ENCODE peak calls at places on chromosome 16, in four cellular contexts. Y is body of pancreas, P is prostate gland, T is HepG2. Z is an unnamed sample.

GRCh38 chr16:47571049-47571448 is 109.9 kb downstream of the PHKB start:
- DNase-seq in T (no peak), Y (no peak), P (no peak), Z (no peak)

GRCh38 chr16:52470601-52471000 is 76.3 kb downstream of the TOX3 start:
- DNase-seq in P (no peak), T (no peak), Y (no peak), Z (no peak)

GRCh38 chr16:26186221-26186620 is 494.5 kb downstream of the HS3ST4 start:
- DNase-seq in T (no peak), Y (no peak), P (no peak), Z (no peak)

GRCh38 chr16:54780266-54780665 is 150.4 kb upstream of the IRX5 start:
- DNase-seq in P (no peak), T (no peak), Y (no peak), Z (no peak)

GRCh38 chr16:47753620-47754019 is 292.5 kb downstream of the PHKB start:
- DNase-seq in T (no peak), Y (no peak), P (no peak), Z (no peak)

GRCh38 chr16:51549836-51550235 is 398.8 kb upstream of the SALL1 start:
- DNase-seq in Y (no peak), T (no peak), P (no peak), Z (no peak)

GRCh38 chr16:23960081-23960499 is 124.3 kb downstream of the PRKCB start:
- DNase-seq in P (no peak), T (no peak), Y (no peak), Z (no peak)

GRCh38 chr16:51636913-51637743 is 486.1 kb upstream of the SALL1 start:
- DNase-seq in P (no peak), T (no peak), Y (no peak), Z (no peak)

GRCh38 chr16:30186782-30187555 is 3.6 kb downstream of the CORO1A start:
- DNase-seq in T (peak), Y (peak), P (peak), Z (peak)

GRCh38 chr16:55035037-55035436 is 104.4 kb downstream of the IRX5 start:
- DNase-seq in T (peak), P (no peak), Y (peak), Z (peak)

GRCh38 chr16:2028620-2029220 is 2.0 kb downstream of the NHERF2 start:
- DNase-seq in P (no peak), T (no peak), Y (no peak), Z (no peak)

GRCh38 chr16:82834156-82834758 is 207.5 kb downstream of the CDH13 start:
- DNase-seq in Y (no peak), P (no peak), T (no peak), Z (no peak)

GRCh38 chr16:49967012-49967559 is 57.9 kb upstream of the CNEP1R1 start:
- DNase-seq in T (no peak), Y (no peak), P (no peak), Z (no peak)

GRCh38 chr16:19223235-19223847 is 55.3 kb downstream of the SYT17 start:
- DNase-seq in Y (no peak), P (no peak), T (peak), Z (peak)

GRCh38 chr16:65833171-65833871 is 533.2 kb upstream of the CDH5 start:
- DNase-seq in T (no peak), P (no peak), Y (no peak), Z (no peak)

GRCh38 chr16:53821487-53821886 is 117.5 kb downstream of the FTO start:
- DNase-seq in P (no peak), Y (no peak), T (no peak), Z (no peak)

GRCh38 chr16:11319529-11320146 is 25.6 kb upstream of the RMI2 start:
- DNase-seq in Y (peak), T (peak), P (no peak), Z (no peak)

GRCh38 chr16:81716478-81717210 is 62.4 kb upstream of the PLCG2 start:
- DNase-seq in T (no peak), Y (no peak), P (no peak), Z (no peak)

GRCh38 chr16:12639044-12639443 is 164.6 kb downstream of the CPPED1 start:
- DNase-seq in T (peak), Y (no peak), P (no peak), Z (peak)

GRCh38 chr16:79297805-79298204 is 302.7 kb downstream of the MAF start:
- DNase-seq in P (no peak), Y (no peak), T (no peak), Z (no peak)

GRCh38 chr16:88819126-88819525 is 7.4 kb upstream of the APRT start:
- DNase-seq in Y (no peak), T (no peak), P (no peak), Z (no peak)

GRCh38 chr16:54928016-54928356 is 2.7 kb upstream of the IRX5 start:
- DNase-seq in T (no peak), Y (no peak), P (no peak), Z (no peak)

GRCh38 chr16:66578596-66579531 is at the start of gene CMTM2:
- DNase-seq in T (no peak), Y (no peak), P (no peak), Z (no peak)

GRCh38 chr16:10629592-10629963 is 49.2 kb upstream of the EMP2 start:
- DNase-seq in T (no peak), Y (no peak), P (no peak), Z (no peak)

GRCh38 chr16:23125277-23125676 is 24.0 kb downstream of the USP31 start:
- DNase-seq in P (no peak), Y (no peak), T (no peak), Z (no peak)

GRCh38 chr16:21603920-21604319 is 4.5 kb downstream of the METTL9 start:
- DNase-seq in T (peak), P (no peak), Y (no peak), Z (no peak)

GRCh38 chr16:10509534-10510025 is 70.8 kb downstream of the EMP2 start:
- DNase-seq in T (peak), Y (peak), P (peak), Z (peak)

GRCh38 chr16:85425061-85425662 is 188.0 kb upstream of the GSE1 start:
- DNase-seq in Y (peak), T (no peak), P (no peak), Z (peak)

GRCh38 chr16:3183445-3184139 is 4.4 kb upstream of the OR1F1 start:
- DNase-seq in T (no peak), P (no peak), Y (no peak), Z (no peak)

GRCh38 chr16:81582655-81583441 is 138.2 kb downstream of the CMIP start:
- DNase-seq in Y (peak), P (no peak), T (peak), Z (peak)

GRCh38 chr16:57984443-57985203 is 13.7 kb upstream of the CNGB1 start:
- DNase-seq in T (peak), Y (peak), P (peak), Z (peak)

GRCh38 chr16:50093607-50094570 is 28.1 kb downstream of the HEATR3 start:
- DNase-seq in P (peak), Y (peak), T (no peak), Z (peak)

GRCh38 chr16:74984670-74985411 is at the start of gene WDR59:
- DNase-seq in P (peak), Y (peak), T (peak), Z (peak)

GRCh38 chr16:11792404-11793260 is 4.4 kb downstream of the ZC3H7A start:
- DNase-seq in Y (peak), T (peak), P (peak), Z (no peak)

GRCh38 chr16:23469814-23470213 is 16.8 kb upstream of the COG7 start:
- DNase-seq in Y (peak), T (no peak), P (peak), Z (no peak)

GRCh38 chr16:49858200-49859129 is 2.6 kb upstream of the ZNF423 start:
- DNase-seq in Y (peak), T (no peak), P (no peak), Z (peak)

GRCh38 chr16:88640520-88641247 is 2.3 kb downstream of the IL17C start:
- DNase-seq in P (no peak), Y (no peak), T (no peak), Z (no peak)

GRCh38 chr16:375212-375611 is 4.9 kb upstream of the MRPL28 start:
- DNase-seq in Y (no peak), T (no peak), P (no peak), Z (no peak)

GRCh38 chr16:66948034-66948821 is 12.8 kb upstream of the CES3 start:
- DNase-seq in Y (peak), P (no peak), T (no peak), Z (peak)

GRCh38 chr16:87383522-87384161 is at the start of gene FBXO31:
- DNase-seq in P (peak), Y (peak), T (peak), Z (peak)
- TF ChIP-seq POLR2A in P (peak), Y (peak), T (no peak), Z (peak)

GRCh38 chr16:68802190-68802589 is 41.1 kb upstream of the TANGO6 start:
- DNase-seq in P (no peak), Y (no peak), T (no peak), Z (no peak)
- TF ChIP-seq POLR2A in P (no peak), Y (no peak), T (no peak), Z (no peak)

DNA sequence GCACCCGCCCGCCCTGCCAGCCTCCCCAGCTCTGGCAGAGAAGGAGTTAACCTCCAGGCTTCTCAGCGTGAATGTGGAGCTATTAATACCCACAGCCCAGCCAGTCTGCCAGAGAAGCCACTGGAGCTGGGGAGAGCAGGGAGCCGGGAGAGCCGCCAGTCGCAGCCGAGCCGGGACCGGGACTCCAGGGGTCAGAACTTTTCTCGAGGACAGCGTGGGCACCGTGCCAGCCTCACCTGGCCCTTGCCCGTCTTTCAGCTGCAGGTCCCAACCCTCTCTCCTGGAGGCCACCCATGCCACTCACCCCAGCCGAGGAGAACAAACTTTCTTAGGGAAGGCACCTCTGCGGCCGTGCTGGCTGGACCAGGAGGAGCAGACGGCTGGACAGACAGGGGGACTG is 33.8 kb upstream of the SBK1 start:
- DNase-seq in P (no peak), T (no peak), Y (peak), Z (peak)
- TF ChIP-seq POLR2A in P (no peak), T (no peak), Y (no peak), Z (no peak)

GRCh38 chr16:73387979-73388378 is 340.1 kb upstream of the ZFHX3 start:
- DNase-seq in P (no peak), Y (no peak), T (no peak), Z (no peak)

GRCh38 chr16:73385701-73386100 is 337.8 kb upstream of the ZFHX3 start:
- DNase-seq in Y (no peak), P (no peak), T (no peak), Z (no peak)

GRCh38 chr16:73390936-73391335 is 343.0 kb upstream of the ZFHX3 start:
- DNase-seq in T (no peak), Y (no peak), P (no peak), Z (no peak)

GRCh38 chr16:73389075-73389474 is 341.1 kb upstream of the ZFHX3 start:
- DNase-seq in T (no peak), P (peak), Y (no peak), Z (no peak)

GRCh38 chr16:73390491-73390890 is 342.6 kb upstream of the ZFHX3 start:
- DNase-seq in P (no peak), Y (no peak), T (no peak), Z (no peak)
- TF ChIP-seq POLR2A in P (no peak), Y (no peak), T (no peak), Z (no peak)

GRCh38 chr16:72093448-72094265 is at the start of the genes DHX38 and TXNL4B:
- DNase-seq in P (peak), T (peak), Y (peak), Z (peak)
- TF ChIP-seq POLR2A in P (peak), T (peak), Y (peak), Z (peak)

DNA sequence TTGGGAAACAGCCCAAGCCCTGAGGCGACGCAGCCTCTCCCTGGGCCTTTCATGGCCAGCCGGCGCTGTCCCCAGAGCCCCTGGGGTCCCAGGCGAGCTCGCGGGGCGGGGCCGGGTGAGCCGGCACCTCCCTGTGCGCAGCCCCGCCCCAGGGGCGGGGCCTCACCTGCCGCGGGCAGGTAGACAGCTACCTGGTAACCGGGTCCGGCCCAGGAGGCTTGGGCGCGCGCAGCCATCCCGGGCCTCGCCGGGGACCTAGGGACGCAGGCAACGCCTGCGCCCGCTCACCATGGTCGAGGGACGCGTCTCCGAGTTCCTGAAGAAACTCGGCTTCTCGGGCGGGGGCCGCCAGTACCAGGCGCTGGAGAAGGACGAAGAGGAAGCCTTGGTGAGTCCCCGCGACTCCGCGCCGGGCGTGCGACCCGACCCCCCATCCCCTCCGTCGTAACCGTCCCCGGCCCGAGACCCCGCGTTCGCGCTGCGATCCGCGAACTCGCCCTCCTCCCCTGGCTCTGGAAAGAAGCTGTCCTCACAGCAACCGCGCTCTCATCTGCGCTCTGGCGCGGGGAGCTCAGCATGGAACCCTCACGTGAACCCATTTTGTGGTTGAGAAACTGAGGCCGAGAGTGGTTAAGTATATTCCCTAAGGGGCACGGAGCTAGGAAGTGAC is at the start of gene ATP2C2:
- DNase-seq in P (peak), Y (peak), T (no peak), Z (no peak)
- TF ChIP-seq POLR2A in P (peak), Y (no peak), T (no peak), Z (no peak)